ENCODE peak calls at places on chromosomes 5 and 9, in seven cellular contexts. S is neural crest cell, T is epithelial cell of esophagus, O is EH, Q is bronchial epithelial cell, F is DMS79, I is natural killer cell. D is an unnamed sample.

GRCh38 chr5:98891591-98891990 is 37.2 kb downstream of the CHD1 start:
- DNase-seq in S (no peak), T (no peak), O (no peak), Q (no peak), F (no peak), I (no peak), D (no peak)

GRCh38 chr5:154198611-154199230 is 8.2 kb downstream of the GALNT10 start:
- DNase-seq in S (no peak), T (peak), O (peak), Q (peak), F (no peak), I (no peak), D (no peak)

GRCh38 chr9:89610391-89610925 is 5.6 kb downstream of the GADD45G start:
- DNase-seq in S (no peak), T (no peak), O (no peak), Q (no peak), F (no peak), I (no peak), D (no peak)

GRCh38 chr9:68919666-68920065 is 94.2 kb downstream of the PRKACG start:
- DNase-seq in S (no peak), T (no peak), O (no peak), Q (no peak), F (no peak), I (no peak), D (no peak)

GRCh38 chr9:127872492-127873222 is 4.8 kb downstream of the AK1 start:
- DNase-seq in S (no peak), T (no peak), O (no peak), Q (no peak), F (no peak), I (no peak), D (no peak)

GRCh38 chr5:55175781-55176175 is 2.8 kb upstream of the CDC20B start:
- DNase-seq in S (no peak), T (no peak), O (no peak), Q (no peak), F (no peak), I (no peak), D (no peak)

GRCh38 chr5:167207081-167207480 is 1084.4 kb upstream of the WWC1 start:
- DNase-seq in S (no peak), T (no peak), O (peak), Q (no peak), F (no peak), I (no peak), D (no peak)

GRCh38 chr5:173802670-173803165 is 85.4 kb upstream of the CPEB4 start:
- DNase-seq in S (no peak), T (peak), O (peak), Q (peak), F (no peak), I (no peak), D (peak)

GRCh38 chr5:3122985-3123762 is 371.7 kb upstream of the IRX2 start:
- DNase-seq in S (no peak), T (no peak), O (no peak), Q (no peak), F (no peak), I (no peak), D (no peak)

GRCh38 chr5:81779125-81779934 is 28.4 kb upstream of the SSBP2 start:
- DNase-seq in S (no peak), T (peak), O (peak), Q (no peak), F (no peak), I (peak), D (peak)

GRCh38 chr5:174828786-174829510 is 104.6 kb downstream of the MSX2 start:
- DNase-seq in S (no peak), T (no peak), O (peak), Q (no peak), F (no peak), I (no peak), D (no peak)

GRCh38 chr5:52015760-52016159 is 632.5 kb downstream of the ISL1 start:
- DNase-seq in S (no peak), T (no peak), O (no peak), Q (no peak), F (peak), I (no peak), D (no peak)

D was measured in CD14-positive monocyte.